ENCODE peak calls at places on chromosomes 11 and 22, in four cellular contexts. One of them, this sample, is unnamed.

GRCh38 chr11:87466228-87466627 is 428.5 kb downstream of the TMEM135 start:
- DNase-seq in K562: no peak
- DNase-seq in GM12891: no peak
- DNase-seq in H1: no peak
- DNase-seq in this sample: no peak

GRCh38 chr11:69106124-69106811 is 49.5 kb upstream of the SMIM38 start:
- DNase-seq in K562: no peak
- DNase-seq in GM12891: no peak
- DNase-seq in H1: no peak
- DNase-seq in this sample: no peak

GRCh38 chr11:28086569-28086968 is 21.4 kb downstream of the KIF18A start:
- DNase-seq in K562: no peak
- DNase-seq in GM12891: no peak
- DNase-seq in H1: no peak
- DNase-seq in this sample: no peak

GRCh38 chr11:42237701-42238235 is 778.3 kb upstream of the LRRC4C start:
- DNase-seq in K562: no peak
- DNase-seq in GM12891: no peak
- DNase-seq in H1: no peak
- DNase-seq in this sample: no peak

GRCh38 chr11:72958790-72959189 is 144.6 kb downstream of the ATG16L2 start:
- DNase-seq in K562: no peak
- DNase-seq in GM12891: no peak
- DNase-seq in H1: no peak
- DNase-seq in this sample: no peak

GRCh38 chr11:11577246-11577855 is 44.5 kb downstream of the GALNT18 start:
- DNase-seq in K562: no peak
- DNase-seq in GM12891: no peak
- DNase-seq in H1: peak
- DNase-seq in this sample: no peak

GRCh38 chr11:99822846-99823565 is 802.3 kb downstream of the CNTN5 start:
- DNase-seq in K562: no peak
- DNase-seq in GM12891: no peak
- DNase-seq in H1: no peak
- DNase-seq in this sample: no peak

GRCh38 chr11:131737357-131737756 is 366.9 kb downstream of the NTM start:
- DNase-seq in K562: no peak
- DNase-seq in GM12891: no peak
- DNase-seq in H1: no peak
- DNase-seq in this sample: no peak

GRCh38 chr11:96263361-96263763 is 79.6 kb downstream of the MAML2 start:
- DNase-seq in K562: no peak
- DNase-seq in GM12891: no peak
- DNase-seq in H1: no peak
- DNase-seq in this sample: no peak

GRCh38 chr11:108498046-108498815 is at the start of gene POGLUT3:
- DNase-seq in K562: peak
- DNase-seq in GM12891: peak
- DNase-seq in H1: peak
- DNase-seq in this sample: peak

GRCh38 chr11:47946682-47947575 is 33.4 kb upstream of the PTPRJ start:
- DNase-seq in K562: peak
- DNase-seq in GM12891: no peak
- DNase-seq in H1: no peak
- DNase-seq in this sample: no peak

GRCh38 chr11:70608568-70609314 is 210.4 kb downstream of the CTTN start:
- DNase-seq in K562: no peak
- DNase-seq in GM12891: no peak
- DNase-seq in H1: no peak
- DNase-seq in this sample: no peak

GRCh38 chr11:126601550-126602215 is 246.2 kb downstream of the ST3GAL4 start:
- DNase-seq in K562: no peak
- DNase-seq in GM12891: no peak
- DNase-seq in H1: no peak
- DNase-seq in this sample: no peak

GRCh38 chr11:35256296-35256695 is 117.3 kb downstream of the CD44 start:
- DNase-seq in K562: no peak
- DNase-seq in GM12891: no peak
- DNase-seq in H1: no peak
- DNase-seq in this sample: no peak

GRCh38 chr11:77046060-77046501 is 11.9 kb downstream of the B3GNT6 start:
- DNase-seq in K562: peak
- DNase-seq in GM12891: peak
- DNase-seq in H1: peak
- DNase-seq in this sample: no peak

GRCh38 chr11:68839953-68840641 is 1.6 kb downstream of the CPT1A start:
- DNase-seq in K562: peak
- DNase-seq in GM12891: no peak
- DNase-seq in H1: no peak
- DNase-seq in this sample: no peak

GRCh38 chr11:73040046-73040445 is 102.1 kb downstream of the FCHSD2 start:
- DNase-seq in K562: no peak
- DNase-seq in GM12891: no peak
- DNase-seq in H1: no peak
- DNase-seq in this sample: no peak

GRCh38 chr11:66768088-66768521 is 39.1 kb upstream of the SPTBN2 start:
- DNase-seq in K562: no peak
- DNase-seq in GM12891: no peak
- DNase-seq in H1: no peak
- DNase-seq in this sample: no peak

GRCh38 chr11:32870676-32871075 is 21.9 kb upstream of the QSER1 start:
- DNase-seq in K562: peak
- DNase-seq in GM12891: peak
- DNase-seq in H1: peak
- DNase-seq in this sample: no peak

GRCh38 chr22:42725606-42726355 is 5.1 kb upstream of the A4GALT start:
- DNase-seq in K562: no peak
- DNase-seq in GM12891: no peak
- DNase-seq in H1: no peak
- DNase-seq in this sample: no peak

GRCh38 chr22:33000342-33001280 is 57.6 kb downstream of the SYN3 start:
- DNase-seq in K562: peak
- DNase-seq in GM12891: no peak
- DNase-seq in H1: peak
- DNase-seq in this sample: no peak

GRCh38 chr22:24894998-24895397 is 51.5 kb downstream of the LHFPL7 start:
- DNase-seq in K562: no peak
- DNase-seq in GM12891: no peak
- DNase-seq in H1: no peak
- DNase-seq in this sample: no peak

GRCh38 chr22:34800265-34800664 is 265.7 kb upstream of the ISX start:
- DNase-seq in K562: no peak
- DNase-seq in GM12891: no peak
- DNase-seq in H1: no peak
- DNase-seq in this sample: no peak

GRCh38 chr11:61090982-61091372 is 11.3 kb upstream of the CD5 start:
- DNase-seq in K562: no peak
- DNase-seq in GM12891: no peak
- DNase-seq in H1: no peak
- DNase-seq in this sample: no peak

GRCh38 chr11:35066783-35067476 is 72.0 kb upstream of the CD44 start:
- DNase-seq in K562: no peak
- DNase-seq in GM12891: no peak
- DNase-seq in H1: no peak
- DNase-seq in this sample: no peak

GRCh38 chr11:100632970-100633452 is 54.1 kb upstream of the ARHGAP42 start:
- DNase-seq in K562: no peak
- DNase-seq in GM12891: no peak
- DNase-seq in H1: no peak
- DNase-seq in this sample: no peak

GRCh38 chr22:49685686-49686085 is 142.0 kb downstream of the BRD1 start:
- DNase-seq in K562: no peak
- DNase-seq in GM12891: no peak
- DNase-seq in H1: no peak
- DNase-seq in this sample: no peak

GRCh38 chr22:45885941-45886395 is 91.0 kb downstream of the WNT7B start:
- DNase-seq in K562: no peak
- DNase-seq in GM12891: no peak
- DNase-seq in H1: no peak
- DNase-seq in this sample: no peak

GRCh38 chr11:130871616-130872015 is 44.7 kb downstream of the SNX19 start:
- DNase-seq in K562: no peak
- DNase-seq in GM12891: no peak
- DNase-seq in H1: no peak
- DNase-seq in this sample: no peak

GRCh38 chr11:129184581-129184980 is 7.5 kb downstream of the ARHGAP32 start:
- DNase-seq in K562: no peak
- DNase-seq in GM12891: no peak
- DNase-seq in H1: no peak
- DNase-seq in this sample: no peak

GRCh38 chr11:126793596-126793995 is 207.0 kb downstream of the KIRREL3 start:
- DNase-seq in K562: no peak
- DNase-seq in GM12891: no peak
- DNase-seq in H1: no peak
- DNase-seq in this sample: no peak

GRCh38 chr11:76589945-76590630 is 80.5 kb downstream of the LRRC32 start:
- DNase-seq in K562: no peak
- DNase-seq in GM12891: no peak
- DNase-seq in H1: no peak
- DNase-seq in this sample: no peak

GRCh38 chr11:2202900-2203439 is 31.4 kb upstream of the TH start:
- DNase-seq in K562: no peak
- DNase-seq in GM12891: no peak
- DNase-seq in H1: no peak
- DNase-seq in this sample: peak

GRCh38 chr11:106275151-106275550 is 197.7 kb downstream of the AASDHPPT start:
- DNase-seq in K562: no peak
- DNase-seq in GM12891: no peak
- DNase-seq in H1: no peak
- DNase-seq in this sample: no peak

GRCh38 chr11:72039108-72039850 is 40.6 kb downstream of the IL18BP start:
- DNase-seq in K562: no peak
- DNase-seq in GM12891: no peak
- DNase-seq in H1: no peak
- DNase-seq in this sample: no peak

GRCh38 chr11:45185228-45185729 is 38.8 kb downstream of the PRDM11 start:
- DNase-seq in K562: peak
- DNase-seq in GM12891: no peak
- DNase-seq in H1: no peak
- DNase-seq in this sample: no peak

GRCh38 chr22:30870451-30871345 is 97.9 kb downstream of the MORC2 start:
- DNase-seq in K562: no peak
- DNase-seq in GM12891: no peak
- DNase-seq in H1: no peak
- DNase-seq in this sample: peak

GRCh38 chr22:37316875-37317371 is 34.6 kb downstream of the CYTH4 start:
- DNase-seq in K562: peak
- DNase-seq in GM12891: peak
- DNase-seq in H1: peak
- DNase-seq in this sample: peak

DNA sequence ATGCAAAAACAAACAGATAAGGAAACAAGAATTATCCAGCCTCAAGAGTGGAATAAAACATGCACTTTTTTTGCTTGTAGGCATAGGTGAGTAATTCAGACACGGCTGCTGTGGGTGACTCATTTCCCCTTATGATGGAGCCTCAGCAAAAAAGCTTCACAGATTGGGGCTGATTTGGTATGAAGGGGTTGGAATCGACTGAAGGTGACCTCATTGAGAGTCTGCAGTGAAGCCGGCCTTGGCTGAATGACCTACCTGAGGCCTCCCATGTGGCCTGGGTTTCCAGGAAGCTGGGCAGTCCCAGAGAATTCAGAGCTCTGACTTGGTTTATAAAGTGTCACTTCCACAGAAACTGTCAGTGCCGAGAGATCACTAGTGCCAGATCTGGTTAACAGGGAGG is 34.2 kb upstream of the VPREB1 start:
- DNase-seq in K562: no peak
- DNase-seq in GM12891: no peak
- DNase-seq in H1: no peak
- DNase-seq in this sample: no peak
- TF ChIP-seq TAF1 in K562: no peak
- TF ChIP-seq TAF1 in GM12891: no peak
- TF ChIP-seq TAF1 in H1: no peak
- TF ChIP-seq TAF1 in this sample: no peak

GRCh38 chr22:41382610-41383009 is 868 bp downstream of the TEF start:
- DNase-seq in K562: no peak
- DNase-seq in GM12891: no peak
- DNase-seq in H1: no peak
- DNase-seq in this sample: no peak

GRCh38 chr22:41383085-41383484 is 1.3 kb downstream of the TEF start:
- DNase-seq in K562: no peak
- DNase-seq in GM12891: no peak
- DNase-seq in H1: no peak
- DNase-seq in this sample: no peak

GRCh38 chr22:41382098-41382578 is 396 bp downstream of the TEF start:
- DNase-seq in K562: peak
- DNase-seq in GM12891: peak
- DNase-seq in H1: no peak
- DNase-seq in this sample: peak

GRCh38 chr22:41380993-41381328 is 781 bp upstream of the TEF start:
- DNase-seq in K562: peak
- DNase-seq in GM12891: no peak
- DNase-seq in H1: no peak
- DNase-seq in this sample: no peak

DNA sequence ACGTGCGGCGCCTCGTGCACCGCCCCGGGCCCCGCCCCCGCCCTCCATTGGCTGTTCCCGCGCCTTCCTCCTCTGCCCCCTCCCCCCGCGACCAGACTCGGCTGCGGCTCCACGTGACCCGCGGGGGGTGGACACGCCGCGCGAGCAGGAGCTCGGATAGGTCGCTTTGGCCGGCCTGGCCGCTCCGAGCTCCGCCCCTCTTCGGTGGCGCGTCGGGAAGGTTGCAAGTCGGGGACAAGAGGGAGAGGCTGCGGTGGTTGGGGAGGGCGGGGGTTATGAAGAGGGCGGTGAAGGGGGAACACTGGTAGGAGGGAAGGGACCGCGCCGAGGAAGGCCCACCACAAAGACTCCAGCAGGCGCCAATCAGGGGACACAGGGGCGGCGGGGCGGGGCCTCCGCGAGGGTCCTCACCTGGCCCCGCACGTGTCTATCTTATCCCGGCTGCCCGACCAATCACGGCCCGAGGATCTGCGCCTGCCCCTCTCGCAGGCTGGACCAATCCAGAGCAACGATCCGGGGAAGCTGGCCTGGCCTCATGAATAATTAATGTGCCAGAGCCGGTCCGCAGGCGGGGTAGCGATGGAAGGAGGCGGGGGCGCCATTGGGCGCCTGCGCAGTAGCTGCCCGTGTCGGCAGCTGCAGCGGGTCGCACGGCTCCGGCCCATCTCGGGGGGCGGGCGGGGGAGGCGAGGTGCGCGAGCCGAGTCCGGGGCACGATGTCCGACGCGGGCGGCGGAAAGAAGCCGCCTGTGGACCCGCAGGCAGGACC is at the start of gene TEF:
- DNase-seq in K562: peak
- DNase-seq in GM12891: peak
- DNase-seq in H1: peak
- DNase-seq in this sample: peak
- TF ChIP-seq POLR2A in K562: peak
- TF ChIP-seq POLR2A in GM12891: no peak
- TF ChIP-seq POLR2A in H1: peak
- TF ChIP-seq POLR2A in this sample: no peak

GRCh38 chr22:19942886-19943664 is 1.5 kb upstream of the TXNRD2 start:
- DNase-seq in K562: peak
- DNase-seq in GM12891: no peak
- DNase-seq in H1: no peak
- DNase-seq in this sample: no peak
- TF ChIP-seq POLR2AphosphoS5 in K562: no peak
- TF ChIP-seq POLR2AphosphoS5 in GM12891: no peak
- TF ChIP-seq POLR2AphosphoS5 in H1: no peak
- TF ChIP-seq POLR2AphosphoS5 in this sample: no peak

GRCh38 chr11:121473064-121473777 is 20.5 kb upstream of the SORL1-AS1 start:
- DNase-seq in K562: no peak
- DNase-seq in GM12891: no peak
- DNase-seq in H1: no peak
- DNase-seq in this sample: no peak
- TF ChIP-seq TAF1 in K562: no peak
- TF ChIP-seq TAF1 in GM12891: no peak
- TF ChIP-seq TAF1 in H1: no peak
- TF ChIP-seq TAF1 in this sample: no peak

This sample was measured in GM12892.